ENCODE peak calls at places on chromosomes 4 and X, in four cellular contexts. P is endothelial cell of umbilical vein, H is GM12878, W is mammary epithelial cell. N is an unnamed sample.

GRCh38 chr4:108779958-108780357 is 17.1 kb upstream of the ETNPPL start:
- DNase-seq in P (peak; percentile 59), H (no peak), W (no peak), N (no peak)

GRCh38 chrX:9842541-9842940 is 56.3 kb downstream of the SHROOM2 start:
- DNase-seq in H (no peak), W (no peak), P (no peak), N (no peak)

GRCh38 chrX:51899741-51900140 is 6.3 kb downstream of the MAGED1 start:
- DNase-seq in H (no peak), W (no peak), P (no peak), N (no peak)

GRCh38 chr4:61380865-61381264 is 180.7 kb downstream of the ADGRL3 start:
- DNase-seq in W (no peak), H (no peak), P (no peak), N (no peak)

GRCh38 chr4:57110635-57111546 is 706 bp upstream of the IGFBP7 start:
- DNase-seq in H (no peak), W (peak; percentile 64), P (peak; percentile 82), N (peak; percentile 75)

GRCh38 chrX:31228415-31228832 is 156.6 kb upstream of the FTHL17 start:
- DNase-seq in H (no peak), P (no peak), W (peak; percentile 19), N (no peak)

GRCh38 chr4:23455482-23455881 is 434.4 kb downstream of the PPARGC1A start:
- DNase-seq in W (no peak), H (no peak), P (no peak), N (no peak)

GRCh38 chr4:177393236-177393635 is 49.0 kb downstream of the AGA start:
- DNase-seq in H (no peak), W (no peak), P (no peak), N (no peak)

GRCh38 chr4:119300072-119300387 is 21.9 kb downstream of the FABP2 start:
- DNase-seq in P (peak; percentile 68), H (peak; percentile 13), W (no peak), N (no peak)

GRCh38 chr4:75985116-75985515 is 5.6 kb downstream of the SDAD1 start:
- DNase-seq in W (peak; percentile 93), H (no peak), P (no peak), N (no peak)

GRCh38 chr4:110055014-110055768 is 142.5 kb downstream of the EGF start:
- DNase-seq in W (no peak), H (peak; percentile 80), P (no peak), N (peak; percentile 91)

GRCh38 chrX:12076046-12076445 is 62.2 kb upstream of the FRMPD4 start:
- DNase-seq in W (peak; percentile 26), H (no peak), P (no peak), N (no peak)

GRCh38 chr4:107683873-107684272 is 36.2 kb downstream of the PAPSS1 start:
- DNase-seq in H (no peak), P (no peak), W (no peak), N (no peak)

GRCh38 chrX:110061138-110061537 is 58.2 kb downstream of the TMEM164 start:
- DNase-seq in P (no peak), W (no peak), H (no peak), N (no peak)

GRCh38 chr4:125368684-125369083 is 53.9 kb downstream of the FAT4 start:
- DNase-seq in W (peak; percentile 29), H (no peak), P (peak; percentile 84), N (no peak)

GRCh38 chr4:113979157-113979972 is at the start of gene ARSJ:
- DNase-seq in H (no peak), W (peak; percentile 82), P (peak; percentile 82), N (no peak)

GRCh38 chr4:112075129-112075753 is 70.0 kb upstream of the FAM241A start:
- DNase-seq in H (no peak), P (peak; percentile 78), W (peak; percentile 59), N (peak; percentile 59)

GRCh38 chr4:138681000-138681604 is 334.5 kb upstream of the NOCT start:
- DNase-seq in W (peak; percentile 49), P (peak; percentile 58), H (peak; percentile 11), N (peak; percentile 77)

DNA sequence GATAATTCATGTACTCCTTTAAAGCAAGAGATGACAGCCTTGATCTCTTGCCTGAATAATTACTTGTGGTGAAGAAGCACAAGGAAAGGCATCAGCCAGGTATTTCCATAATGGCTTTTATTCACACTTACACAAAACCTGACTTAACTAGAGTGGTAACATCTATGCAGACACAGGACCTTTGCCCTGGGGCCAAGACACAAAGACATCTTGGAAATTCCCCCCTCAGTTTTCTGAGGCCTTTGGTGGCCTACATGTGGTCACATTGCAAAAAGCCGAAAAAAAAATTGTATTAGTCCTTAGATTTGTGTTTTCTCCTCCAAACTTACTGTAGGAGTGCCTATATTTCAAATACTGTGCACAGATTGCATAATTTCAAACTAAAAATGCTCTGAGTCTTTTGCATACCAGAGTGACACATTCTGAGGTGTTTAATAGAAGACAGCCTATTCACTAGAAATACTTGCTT is 172.4 kb downstream of the PDGFC start:
- DNase-seq in H (no peak), W (peak; percentile 60), P (no peak), N (no peak)
- H3K9ac ChIP-seq in H (no peak overlapping the region), W (peak overlapping the region; percentile 24), P (no peak overlapping the region), N (no peak overlapping the region)

GRCh38 chrX:73916931-73917657 is 354.1 kb downstream of the CHIC1 start:
- DNase-seq in W (peak; percentile 77), P (peak; percentile 90), H (no peak), N (no peak)
- H3K9ac ChIP-seq in W (no peak overlapping the region), P (peak overlapping the region; percentile 65), H (no peak overlapping the region), N (no peak overlapping the region)

GRCh38 chr4:85571008-85571407 is 96.1 kb downstream of the ARHGAP24 start:
- DNase-seq in H (no peak), P (no peak), W (no peak), N (no peak)

GRCh38 chr4:85569730-85570299 is 94.9 kb downstream of the ARHGAP24 start:
- DNase-seq in P (no peak), H (peak; percentile 45), W (peak; percentile 15), N (peak; percentile 12)

GRCh38 chr4:85573270-85573669 is 98.3 kb downstream of the ARHGAP24 start:
- DNase-seq in H (no peak), W (no peak), P (no peak), N (no peak)

GRCh38 chr4:85565761-85566480 is 91.0 kb downstream of the ARHGAP24 start:
- DNase-seq in P (no peak), H (peak; percentile 32), W (no peak), N (no peak)

GRCh38 chr4:85570388-85570787 is 95.4 kb downstream of the ARHGAP24 start:
- DNase-seq in W (no peak), H (no peak), P (no peak), N (no peak)
- H3K9ac ChIP-seq in W (no peak overlapping the region), H (no peak overlapping the region), P (no peak overlapping the region), N (no peak overlapping the region)

GRCh38 chr4:5887361-5888221 is 5.3 kb downstream of the CRMP1 start:
- DNase-seq in H (no peak), P (no peak), W (no peak), N (no peak)

GRCh38 chr4:5890063-5890727 is 2.7 kb downstream of the CRMP1 start:
- DNase-seq in W (no peak), P (no peak), H (no peak), N (no peak)

GRCh38 chr4:5888222-5888701 is 4.6 kb downstream of the CRMP1 start:
- DNase-seq in P (no peak), W (no peak), H (no peak), N (no peak)

GRCh38 chr4:5887011-5887360 is 5.9 kb downstream of the CRMP1 start:
- DNase-seq in H (no peak), W (no peak), P (no peak), N (no peak)

DNA sequence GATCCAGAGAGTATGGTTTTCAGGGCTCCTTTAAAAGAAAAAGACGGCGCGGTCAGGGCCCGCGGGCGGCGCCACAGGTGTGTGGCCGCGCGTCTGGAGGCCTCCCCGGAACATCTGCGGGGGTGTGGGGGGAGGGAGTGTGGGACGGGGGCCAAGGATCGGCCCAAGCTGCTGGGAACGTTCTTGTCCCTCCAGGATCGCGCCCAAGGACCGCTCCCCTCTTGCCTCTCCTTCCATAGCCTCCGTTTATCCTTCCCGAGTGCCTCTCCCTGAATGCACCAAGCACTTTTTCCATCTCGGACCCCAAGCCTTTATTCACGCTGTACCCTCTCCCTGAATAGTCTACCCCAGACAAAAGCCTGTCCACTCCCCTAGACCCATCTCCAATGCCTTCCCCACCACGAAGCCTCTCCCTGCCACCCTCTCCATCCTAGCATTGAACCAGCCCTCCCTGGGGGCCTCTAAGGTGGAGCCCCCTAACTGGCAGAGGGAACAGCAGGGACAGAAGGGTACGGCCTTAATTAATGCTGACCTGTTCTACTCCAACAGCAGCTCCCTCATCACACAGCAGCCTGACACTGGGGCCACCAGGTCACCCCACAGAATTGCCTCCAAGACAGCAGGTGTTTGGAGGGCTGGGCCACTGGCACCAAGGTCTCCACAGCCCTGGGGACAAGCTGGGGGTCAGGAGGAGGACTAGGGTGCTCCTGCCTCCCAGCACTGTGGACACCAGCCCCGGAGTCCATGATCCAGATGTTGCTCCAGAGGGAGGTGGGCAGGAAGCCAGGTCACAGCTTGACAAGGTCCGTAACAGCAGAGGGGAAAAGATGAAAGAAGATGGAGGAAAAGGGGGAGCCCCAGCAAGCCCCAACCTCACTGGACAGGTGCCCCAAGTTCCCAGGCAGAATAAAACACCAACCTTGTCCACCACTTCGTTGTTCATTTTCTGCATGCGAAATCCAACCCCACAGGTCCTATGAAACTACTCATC is 3.9 kb downstream of the CRMP1 start:
- DNase-seq in W (no peak), P (no peak), H (no peak), N (no peak)
- H3K9ac ChIP-seq in W (no peak overlapping the region), P (no peak overlapping the region), H (no peak overlapping the region), N (no peak overlapping the region)

DNA sequence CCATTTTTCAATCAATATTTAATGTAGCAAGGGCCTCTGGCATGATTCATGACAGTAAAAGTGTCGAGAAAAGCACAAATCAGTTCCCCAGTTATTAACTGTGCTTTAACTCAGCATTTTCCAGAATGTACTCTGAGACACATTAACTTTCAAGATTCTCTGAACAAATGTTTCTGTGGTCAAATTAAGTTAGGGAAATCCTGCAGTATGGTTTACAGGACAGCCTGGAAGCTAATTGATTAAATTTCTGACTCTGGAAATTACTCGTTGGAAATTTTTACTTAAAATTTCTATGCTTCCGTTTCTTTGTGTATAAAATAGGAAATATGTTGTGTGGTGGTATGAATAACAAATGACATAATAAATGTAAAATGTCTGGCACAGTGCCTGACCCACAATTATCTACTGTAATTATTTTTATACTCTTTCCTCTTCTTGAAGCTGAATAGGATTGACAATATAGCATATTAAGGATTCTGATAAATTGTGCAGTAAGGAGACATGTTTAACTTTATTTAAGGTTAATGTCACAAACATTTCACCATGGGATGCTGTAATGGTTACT is 33.7 kb downstream of the STK32B start:
- DNase-seq in H (no peak), W (no peak), P (peak; percentile 71), N (no peak)
- H3K9ac ChIP-seq in H (no peak overlapping the region), W (no peak overlapping the region), P (peak overlapping the region; percentile 19), N (no peak overlapping the region)

GRCh38 chr4:5034206-5034605 is 14.9 kb upstream of the CYTL1 start:
- DNase-seq in H (no peak), W (no peak), P (peak; percentile 20), N (no peak)
- H3K9ac ChIP-seq in H (no peak overlapping the region), W (no peak overlapping the region), P (no peak overlapping the region), N (no peak overlapping the region)